ENCODE peak calls at places on chromosomes 4 and X, in ten cellular contexts. One of them, this sample, is unnamed. For H3K4me1, the result is how much of the 10 kb centered on the place peaks cover.

GRCh38 chr4:78650106-78651021 is 98.8 kb downstream of the ANXA3 start:
- DNase-seq in suprapubic skin: no peak
- DNase-seq in spleen: no peak
- DNase-seq in H9: no peak
- DNase-seq in effector memory CD4-positive, alpha-beta T cell: no peak
- DNase-seq in mammary epithelial cell: peak
- DNase-seq in cardiac muscle cell: peak
- DNase-seq in testis: no peak
- DNase-seq in tibial artery: no peak
- DNase-seq in hepatocyte: peak
- DNase-seq in this sample: peak

GRCh38 chrX:54358424-54359211 is 772 bp upstream of the WNK3 start:
- DNase-seq in effector memory CD4-positive, alpha-beta T cell: no peak
- DNase-seq in hepatocyte: peak
- DNase-seq in spleen: peak
- DNase-seq in tibial artery: peak
- DNase-seq in suprapubic skin: peak
- DNase-seq in H9: peak
- DNase-seq in mammary epithelial cell: peak
- DNase-seq in cardiac muscle cell: peak
- DNase-seq in testis: peak
- DNase-seq in this sample: no peak

GRCh38 chrX:53287493-53288138 is 6.2 kb upstream of the IQSEC2 start:
- DNase-seq in tibial artery: peak
- DNase-seq in hepatocyte: peak
- DNase-seq in suprapubic skin: no peak
- DNase-seq in spleen: peak
- DNase-seq in effector memory CD4-positive, alpha-beta T cell: no peak
- DNase-seq in testis: no peak
- DNase-seq in cardiac muscle cell: peak
- DNase-seq in H9: no peak
- DNase-seq in mammary epithelial cell: peak
- DNase-seq in this sample: peak

GRCh38 chr4:35818520-35818919 is 425.8 kb downstream of the ARAP2 start:
- DNase-seq in hepatocyte: no peak
- DNase-seq in testis: no peak
- DNase-seq in H9: no peak
- DNase-seq in cardiac muscle cell: no peak
- DNase-seq in spleen: no peak
- DNase-seq in tibial artery: no peak
- DNase-seq in suprapubic skin: no peak
- DNase-seq in effector memory CD4-positive, alpha-beta T cell: no peak
- DNase-seq in mammary epithelial cell: peak
- DNase-seq in this sample: peak

GRCh38 chr4:87038837-87039715 is 104.3 kb downstream of the AFF1 start:
- DNase-seq in spleen: no peak
- DNase-seq in testis: no peak
- DNase-seq in cardiac muscle cell: peak
- DNase-seq in tibial artery: peak
- DNase-seq in hepatocyte: peak
- DNase-seq in effector memory CD4-positive, alpha-beta T cell: no peak
- DNase-seq in suprapubic skin: no peak
- DNase-seq in H9: peak
- DNase-seq in mammary epithelial cell: peak
- DNase-seq in this sample: peak

GRCh38 chr4:54614094-54614493 is 43.7 kb upstream of the KIT start:
- DNase-seq in tibial artery: no peak
- DNase-seq in hepatocyte: no peak
- DNase-seq in mammary epithelial cell: no peak
- DNase-seq in testis: no peak
- DNase-seq in cardiac muscle cell: no peak
- DNase-seq in suprapubic skin: no peak
- DNase-seq in effector memory CD4-positive, alpha-beta T cell: no peak
- DNase-seq in spleen: no peak
- DNase-seq in H9: no peak
- DNase-seq in this sample: no peak

GRCh38 chr4:61817071-61817470 is 616.9 kb downstream of the ADGRL3 start:
- DNase-seq in testis: no peak
- DNase-seq in hepatocyte: no peak
- DNase-seq in H9: no peak
- DNase-seq in mammary epithelial cell: no peak
- DNase-seq in suprapubic skin: no peak
- DNase-seq in cardiac muscle cell: no peak
- DNase-seq in tibial artery: no peak
- DNase-seq in effector memory CD4-positive, alpha-beta T cell: no peak
- DNase-seq in spleen: no peak
- DNase-seq in this sample: no peak

GRCh38 chrX:19964017-19964710 is 26.7 kb downstream of the BCLAF3 start:
- DNase-seq in cardiac muscle cell: no peak
- DNase-seq in H9: no peak
- DNase-seq in spleen: no peak
- DNase-seq in tibial artery: no peak
- DNase-seq in testis: no peak
- DNase-seq in effector memory CD4-positive, alpha-beta T cell: no peak
- DNase-seq in hepatocyte: no peak
- DNase-seq in mammary epithelial cell: peak
- DNase-seq in suprapubic skin: no peak
- DNase-seq in this sample: peak

GRCh38 chr4:171813195-171813955 is at the start of gene GALNTL6:
- DNase-seq in tibial artery: no peak
- DNase-seq in cardiac muscle cell: peak
- DNase-seq in hepatocyte: peak
- DNase-seq in mammary epithelial cell: peak
- DNase-seq in spleen: peak
- DNase-seq in H9: peak
- DNase-seq in effector memory CD4-positive, alpha-beta T cell: no peak
- DNase-seq in suprapubic skin: no peak
- DNase-seq in testis: peak
- DNase-seq in this sample: no peak

GRCh38 chr4:2941138-2942036 is 21.8 kb downstream of the NOP14 start:
- DNase-seq in cardiac muscle cell: no peak
- DNase-seq in effector memory CD4-positive, alpha-beta T cell: no peak
- DNase-seq in testis: peak
- DNase-seq in mammary epithelial cell: no peak
- DNase-seq in spleen: peak
- DNase-seq in H9: no peak
- DNase-seq in suprapubic skin: no peak
- DNase-seq in hepatocyte: peak
- DNase-seq in tibial artery: no peak
- DNase-seq in this sample: no peak

GRCh38 chr4:2321279-2322196 is 59.6 kb upstream of the MXD4 start:
- DNase-seq in testis: no peak
- DNase-seq in suprapubic skin: peak
- DNase-seq in hepatocyte: no peak
- DNase-seq in effector memory CD4-positive, alpha-beta T cell: no peak
- DNase-seq in cardiac muscle cell: no peak
- DNase-seq in H9: no peak
- DNase-seq in tibial artery: no peak
- DNase-seq in mammary epithelial cell: no peak
- DNase-seq in spleen: peak
- DNase-seq in this sample: no peak

GRCh38 chr4:119490335-119490734 is 138.3 kb downstream of the PDE5A start:
- DNase-seq in effector memory CD4-positive, alpha-beta T cell: no peak
- DNase-seq in testis: no peak
- DNase-seq in spleen: no peak
- DNase-seq in suprapubic skin: no peak
- DNase-seq in tibial artery: no peak
- DNase-seq in H9: peak
- DNase-seq in hepatocyte: peak
- DNase-seq in cardiac muscle cell: peak
- DNase-seq in mammary epithelial cell: no peak
- DNase-seq in this sample: peak

GRCh38 chr4:153223935-153224334 is 19.7 kb downstream of the TRIM2 start:
- DNase-seq in suprapubic skin: no peak
- DNase-seq in mammary epithelial cell: peak
- DNase-seq in spleen: no peak
- DNase-seq in H9: no peak
- DNase-seq in testis: no peak
- DNase-seq in hepatocyte: no peak
- DNase-seq in tibial artery: no peak
- DNase-seq in effector memory CD4-positive, alpha-beta T cell: no peak
- DNase-seq in cardiac muscle cell: peak
- DNase-seq in this sample: peak

GRCh38 chr4:10706236-10706635 is 21.7 kb upstream of the CLNK start:
- DNase-seq in spleen: no peak
- DNase-seq in mammary epithelial cell: peak
- DNase-seq in suprapubic skin: no peak
- DNase-seq in testis: no peak
- DNase-seq in effector memory CD4-positive, alpha-beta T cell: no peak
- DNase-seq in tibial artery: no peak
- DNase-seq in cardiac muscle cell: no peak
- DNase-seq in H9: no peak
- DNase-seq in hepatocyte: no peak
- DNase-seq in this sample: no peak

GRCh38 chr4:11446156-11446811 is 17.6 kb upstream of the HS3ST1 start:
- DNase-seq in spleen: no peak
- DNase-seq in testis: no peak
- DNase-seq in hepatocyte: peak
- DNase-seq in cardiac muscle cell: no peak
- DNase-seq in suprapubic skin: no peak
- DNase-seq in effector memory CD4-positive, alpha-beta T cell: no peak
- DNase-seq in mammary epithelial cell: peak
- DNase-seq in tibial artery: no peak
- DNase-seq in H9: no peak
- DNase-seq in this sample: peak

GRCh38 chrX:22674947-22675346 is 324.8 kb upstream of the DDX53 start:
- DNase-seq in effector memory CD4-positive, alpha-beta T cell: no peak
- DNase-seq in suprapubic skin: no peak
- DNase-seq in H9: no peak
- DNase-seq in cardiac muscle cell: no peak
- DNase-seq in testis: no peak
- DNase-seq in spleen: no peak
- DNase-seq in hepatocyte: no peak
- DNase-seq in mammary epithelial cell: peak
- DNase-seq in tibial artery: no peak
- DNase-seq in this sample: no peak
- H3K4me1 ChIP-seq in effector memory CD4-positive, alpha-beta T cell: under half
- H3K4me1 ChIP-seq in suprapubic skin: under half
- H3K4me1 ChIP-seq in H9: under half
- H3K4me1 ChIP-seq in cardiac muscle cell: under half
- H3K4me1 ChIP-seq in testis: under half
- H3K4me1 ChIP-seq in spleen: under half
- H3K4me1 ChIP-seq in hepatocyte: under half
- H3K4me1 ChIP-seq in mammary epithelial cell: under half
- H3K4me1 ChIP-seq in tibial artery: under half
- H3K4me1 ChIP-seq in this sample: under half

DNA sequence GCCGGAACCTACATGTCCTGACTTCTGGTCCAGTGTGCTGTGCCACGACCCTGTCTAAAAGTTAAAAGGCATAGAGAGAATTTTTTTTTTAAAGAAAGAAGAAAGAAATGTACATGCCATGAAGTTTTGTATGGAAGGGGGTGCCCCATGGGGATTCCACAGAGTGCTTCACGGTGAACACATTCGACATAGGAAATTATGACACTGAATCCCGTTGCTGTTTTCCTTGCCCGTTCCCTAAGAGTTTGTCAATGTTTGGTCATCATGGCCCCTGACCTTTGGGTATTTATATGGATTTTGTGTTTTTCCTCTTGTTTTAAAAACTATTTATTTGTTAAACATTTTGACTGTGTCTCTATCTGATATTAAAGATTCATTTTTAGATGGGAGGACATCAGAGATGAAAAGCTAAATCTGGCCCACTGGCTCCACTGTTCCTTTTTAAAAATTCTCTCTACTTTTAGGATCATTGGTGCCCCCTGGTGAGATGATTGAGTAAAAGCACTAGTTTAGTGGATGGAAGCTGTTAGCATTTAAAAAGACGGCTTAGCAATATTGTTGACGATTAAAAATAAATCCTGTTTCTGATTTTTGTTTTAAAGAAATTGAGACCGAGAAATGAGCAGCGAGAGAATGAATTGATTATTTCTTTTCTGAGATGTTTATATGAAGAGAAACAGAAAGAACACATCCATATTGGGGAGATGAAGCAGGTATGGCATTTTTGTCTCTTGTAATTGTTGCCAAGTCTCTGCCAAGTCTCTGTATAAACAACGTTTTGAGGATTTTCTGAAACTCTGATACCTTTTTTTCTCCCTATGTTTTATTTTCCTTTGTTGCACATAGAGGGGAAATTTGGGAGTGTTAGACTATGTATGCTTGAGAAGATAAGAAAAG is 75.0 kb downstream of the PTTG2 start:
- DNase-seq in suprapubic skin: no peak
- DNase-seq in cardiac muscle cell: peak
- DNase-seq in hepatocyte: peak
- DNase-seq in effector memory CD4-positive, alpha-beta T cell: no peak
- DNase-seq in tibial artery: no peak
- DNase-seq in mammary epithelial cell: peak
- DNase-seq in spleen: no peak
- DNase-seq in H9: no peak
- DNase-seq in testis: peak
- DNase-seq in this sample: peak
- H3K27ac ChIP-seq in suprapubic skin: no peak
- H3K27ac ChIP-seq in cardiac muscle cell: no peak
- H3K27ac ChIP-seq in hepatocyte: no peak
- H3K27ac ChIP-seq in effector memory CD4-positive, alpha-beta T cell: no peak
- H3K27ac ChIP-seq in tibial artery: peak
- H3K27ac ChIP-seq in mammary epithelial cell: no peak
- H3K27ac ChIP-seq in spleen: no peak
- H3K27ac ChIP-seq in H9: no peak
- H3K27ac ChIP-seq in testis: no peak
- H3K27ac ChIP-seq in this sample: no peak

GRCh38 chr4:8201341-8201781 is 2.3 kb downstream of the SH3TC1 start:
- DNase-seq in suprapubic skin: no peak
- DNase-seq in tibial artery: no peak
- DNase-seq in spleen: peak
- DNase-seq in effector memory CD4-positive, alpha-beta T cell: no peak
- DNase-seq in H9: no peak
- DNase-seq in mammary epithelial cell: no peak
- DNase-seq in cardiac muscle cell: no peak
- DNase-seq in testis: peak
- DNase-seq in hepatocyte: no peak
- DNase-seq in this sample: no peak
- H3K4me1 ChIP-seq in suprapubic skin: half or more
- H3K4me1 ChIP-seq in tibial artery: under half
- H3K4me1 ChIP-seq in spleen: half or more
- H3K4me1 ChIP-seq in effector memory CD4-positive, alpha-beta T cell: under half
- H3K4me1 ChIP-seq in H9: under half
- H3K4me1 ChIP-seq in mammary epithelial cell: half or more
- H3K4me1 ChIP-seq in cardiac muscle cell: under half
- H3K4me1 ChIP-seq in testis: under half
- H3K4me1 ChIP-seq in hepatocyte: half or more
- H3K4me1 ChIP-seq in this sample: under half

DNA sequence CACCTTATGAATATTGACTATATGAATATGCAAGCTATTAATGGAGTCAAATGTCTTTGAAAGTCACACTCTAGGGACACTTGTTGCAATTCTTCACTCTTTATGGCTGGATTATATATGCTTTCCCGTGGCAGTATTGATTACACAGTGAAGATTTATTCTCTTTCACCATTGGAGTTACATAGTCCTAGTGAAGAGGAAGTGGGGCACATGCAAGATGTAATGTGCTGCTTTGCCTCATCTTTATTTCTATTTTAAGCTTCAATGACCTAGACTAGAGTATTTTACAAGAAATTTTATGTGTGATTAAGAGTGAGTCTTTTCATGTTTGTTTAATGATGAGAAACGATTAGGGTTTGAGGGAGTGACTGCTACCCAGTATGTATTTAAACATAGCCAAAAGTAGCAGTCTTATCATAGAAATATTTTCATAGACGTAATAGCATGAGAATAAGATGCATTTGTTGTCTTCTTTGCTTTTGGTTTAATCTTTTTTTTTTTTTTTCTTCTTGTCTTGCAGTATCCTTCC is 30.8 kb downstream of the DIAPH2 start:
- DNase-seq in suprapubic skin: no peak
- DNase-seq in tibial artery: no peak
- DNase-seq in hepatocyte: no peak
- DNase-seq in testis: no peak
- DNase-seq in H9: no peak
- DNase-seq in spleen: no peak
- DNase-seq in cardiac muscle cell: no peak
- DNase-seq in effector memory CD4-positive, alpha-beta T cell: no peak
- DNase-seq in mammary epithelial cell: no peak
- DNase-seq in this sample: peak
- H3K27ac ChIP-seq in suprapubic skin: no peak
- H3K27ac ChIP-seq in tibial artery: no peak
- H3K27ac ChIP-seq in hepatocyte: no peak
- H3K27ac ChIP-seq in testis: no peak
- H3K27ac ChIP-seq in H9: no peak
- H3K27ac ChIP-seq in spleen: no peak
- H3K27ac ChIP-seq in cardiac muscle cell: no peak
- H3K27ac ChIP-seq in effector memory CD4-positive, alpha-beta T cell: no peak
- H3K27ac ChIP-seq in mammary epithelial cell: no peak
- H3K27ac ChIP-seq in this sample: peak